ENCODE peak calls at places on chromosome 4, in seven cellular contexts. One of them, this sample, is unnamed. For H3K4me1, the result is how much of the 10 kb centered on the place peaks cover.

GRCh38 chr4:13218316-13218958 is 265.7 kb downstream of the RAB28 start:
- DNase-seq in IMR-90: no peak
- DNase-seq in mesendoderm: no peak
- DNase-seq in mesenchymal stem cell: no peak
- DNase-seq in neuronal stem cell: no peak
- DNase-seq in H9: no peak
- DNase-seq in trophoblast cell: no peak
- DNase-seq in this sample: no peak

GRCh38 chr4:119205690-119206089 is 6.8 kb upstream of the USP53 start:
- DNase-seq in IMR-90: no peak
- DNase-seq in mesendoderm: no peak
- DNase-seq in mesenchymal stem cell: no peak
- DNase-seq in neuronal stem cell: no peak
- DNase-seq in H9: no peak
- DNase-seq in trophoblast cell: no peak
- DNase-seq in this sample: no peak

GRCh38 chr4:1078490-1078889 is 34.9 kb downstream of the RNF212 start:
- DNase-seq in IMR-90: no peak
- DNase-seq in mesendoderm: no peak
- DNase-seq in mesenchymal stem cell: no peak
- DNase-seq in neuronal stem cell: no peak
- DNase-seq in H9: no peak
- DNase-seq in trophoblast cell: no peak
- DNase-seq in this sample: no peak

GRCh38 chr4:172963498-172964294 is 204.9 kb upstream of the GALNT7 start:
- DNase-seq in IMR-90: no peak
- DNase-seq in mesendoderm: no peak
- DNase-seq in mesenchymal stem cell: no peak
- DNase-seq in neuronal stem cell: no peak
- DNase-seq in H9: no peak
- DNase-seq in trophoblast cell: no peak
- DNase-seq in this sample: no peak

GRCh38 chr4:114078636-114079035 is 99.2 kb upstream of the ARSJ start:
- DNase-seq in IMR-90: peak
- DNase-seq in mesendoderm: no peak
- DNase-seq in mesenchymal stem cell: peak
- DNase-seq in neuronal stem cell: no peak
- DNase-seq in H9: no peak
- DNase-seq in trophoblast cell: no peak
- DNase-seq in this sample: no peak

GRCh38 chr4:121252224-121252806 is 88.2 kb upstream of the TNIP3 start:
- DNase-seq in IMR-90: peak
- DNase-seq in mesendoderm: peak
- DNase-seq in mesenchymal stem cell: peak
- DNase-seq in neuronal stem cell: peak
- DNase-seq in H9: peak
- DNase-seq in trophoblast cell: peak
- DNase-seq in this sample: peak

GRCh38 chr4:186904104-186904503 is 180.4 kb upstream of the FAT1 start:
- DNase-seq in IMR-90: peak
- DNase-seq in mesendoderm: no peak
- DNase-seq in mesenchymal stem cell: peak
- DNase-seq in neuronal stem cell: no peak
- DNase-seq in H9: no peak
- DNase-seq in trophoblast cell: no peak
- DNase-seq in this sample: no peak

GRCh38 chr4:6777636-6778281 is 4.8 kb upstream of the KIAA0232 start:
- DNase-seq in IMR-90: no peak
- DNase-seq in mesendoderm: no peak
- DNase-seq in mesenchymal stem cell: no peak
- DNase-seq in neuronal stem cell: no peak
- DNase-seq in H9: no peak
- DNase-seq in trophoblast cell: no peak
- DNase-seq in this sample: no peak

GRCh38 chr4:31518796-31519250 is 798.7 kb downstream of the PCDH7 start:
- DNase-seq in IMR-90: peak
- DNase-seq in mesendoderm: no peak
- DNase-seq in mesenchymal stem cell: peak
- DNase-seq in neuronal stem cell: no peak
- DNase-seq in H9: no peak
- DNase-seq in trophoblast cell: no peak
- DNase-seq in this sample: no peak

GRCh38 chr4:60403986-60404385 is 796.1 kb upstream of the ADGRL3 start:
- DNase-seq in IMR-90: no peak
- DNase-seq in mesendoderm: peak
- DNase-seq in mesenchymal stem cell: no peak
- DNase-seq in neuronal stem cell: no peak
- DNase-seq in H9: no peak
- DNase-seq in trophoblast cell: no peak
- DNase-seq in this sample: no peak

GRCh38 chr4:165580379-165580905 is 201.6 kb downstream of the CPE start:
- DNase-seq in IMR-90: no peak
- DNase-seq in mesendoderm: peak
- DNase-seq in mesenchymal stem cell: peak
- DNase-seq in neuronal stem cell: no peak
- DNase-seq in H9: no peak
- DNase-seq in trophoblast cell: peak
- DNase-seq in this sample: no peak

GRCh38 chr4:88706574-88706973 is 8.9 kb upstream of the NAP1L5 start:
- DNase-seq in IMR-90: peak
- DNase-seq in mesendoderm: peak
- DNase-seq in mesenchymal stem cell: peak
- DNase-seq in neuronal stem cell: no peak
- DNase-seq in H9: no peak
- DNase-seq in trophoblast cell: no peak
- DNase-seq in this sample: no peak

GRCh38 chr4:123481034-123481433 is 84.4 kb downstream of the SPRY1 start:
- DNase-seq in IMR-90: peak
- DNase-seq in mesendoderm: no peak
- DNase-seq in mesenchymal stem cell: peak
- DNase-seq in neuronal stem cell: no peak
- DNase-seq in H9: no peak
- DNase-seq in trophoblast cell: no peak
- DNase-seq in this sample: no peak

GRCh38 chr4:1530356-1530755 is 124.1 kb upstream of the NKX1-1 start:
- DNase-seq in IMR-90: no peak
- DNase-seq in mesendoderm: no peak
- DNase-seq in mesenchymal stem cell: no peak
- DNase-seq in neuronal stem cell: no peak
- DNase-seq in H9: no peak
- DNase-seq in trophoblast cell: no peak
- DNase-seq in this sample: no peak

GRCh38 chr4:119559044-119559647 is 69.5 kb downstream of the PDE5A start:
- DNase-seq in IMR-90: peak
- DNase-seq in mesendoderm: peak
- DNase-seq in mesenchymal stem cell: peak
- DNase-seq in neuronal stem cell: no peak
- DNase-seq in H9: no peak
- DNase-seq in trophoblast cell: peak
- DNase-seq in this sample: no peak

GRCh38 chr4:188127157-188127874 is 11.9 kb upstream of the TRIML1 start:
- DNase-seq in IMR-90: peak
- DNase-seq in mesendoderm: peak
- DNase-seq in mesenchymal stem cell: peak
- DNase-seq in neuronal stem cell: no peak
- DNase-seq in H9: no peak
- DNase-seq in trophoblast cell: peak
- DNase-seq in this sample: no peak

GRCh38 chr4:140135529-140136021 is 18.4 kb downstream of the MAML3 start:
- DNase-seq in IMR-90: no peak
- DNase-seq in mesendoderm: no peak
- DNase-seq in mesenchymal stem cell: peak
- DNase-seq in neuronal stem cell: no peak
- DNase-seq in H9: no peak
- DNase-seq in trophoblast cell: no peak
- DNase-seq in this sample: no peak

GRCh38 chr4:150078996-150079581 is 844 bp downstream of the DCLK2 start:
- DNase-seq in IMR-90: peak
- DNase-seq in mesendoderm: peak
- DNase-seq in mesenchymal stem cell: peak
- DNase-seq in neuronal stem cell: peak
- DNase-seq in H9: peak
- DNase-seq in trophoblast cell: peak
- DNase-seq in this sample: peak

GRCh38 chr4:59689149-59689548 is 1511.0 kb upstream of the ADGRL3 start:
- DNase-seq in IMR-90: no peak
- DNase-seq in mesendoderm: no peak
- DNase-seq in mesenchymal stem cell: no peak
- DNase-seq in neuronal stem cell: no peak
- DNase-seq in H9: no peak
- DNase-seq in trophoblast cell: no peak
- DNase-seq in this sample: no peak

GRCh38 chr4:89549907-89550306 is 242.3 kb upstream of the GPRIN3 start:
- DNase-seq in IMR-90: peak
- DNase-seq in mesendoderm: no peak
- DNase-seq in mesenchymal stem cell: peak
- DNase-seq in neuronal stem cell: no peak
- DNase-seq in H9: no peak
- DNase-seq in trophoblast cell: peak
- DNase-seq in this sample: no peak

GRCh38 chr4:181592221-181592745 is 650.9 kb upstream of the TENM3 start:
- DNase-seq in IMR-90: peak
- DNase-seq in mesendoderm: no peak
- DNase-seq in mesenchymal stem cell: no peak
- DNase-seq in neuronal stem cell: no peak
- DNase-seq in H9: no peak
- DNase-seq in trophoblast cell: no peak
- DNase-seq in this sample: no peak

GRCh38 chr4:306551-306961 is 1.3 kb upstream of the ZNF732 start:
- DNase-seq in IMR-90: no peak
- DNase-seq in mesendoderm: no peak
- DNase-seq in mesenchymal stem cell: no peak
- DNase-seq in neuronal stem cell: no peak
- DNase-seq in H9: no peak
- DNase-seq in trophoblast cell: no peak
- DNase-seq in this sample: no peak

GRCh38 chr4:42484630-42485029 is 87.3 kb downstream of the SHISA3 start:
- DNase-seq in IMR-90: no peak
- DNase-seq in mesendoderm: no peak
- DNase-seq in mesenchymal stem cell: no peak
- DNase-seq in neuronal stem cell: no peak
- DNase-seq in H9: no peak
- DNase-seq in trophoblast cell: no peak
- DNase-seq in this sample: no peak

GRCh38 chr4:42487230-42487629 is 89.9 kb downstream of the SHISA3 start:
- DNase-seq in IMR-90: no peak
- DNase-seq in mesendoderm: no peak
- DNase-seq in mesenchymal stem cell: no peak
- DNase-seq in neuronal stem cell: no peak
- DNase-seq in H9: no peak
- DNase-seq in trophoblast cell: no peak
- DNase-seq in this sample: no peak

GRCh38 chr4:42480774-42481173 is 83.5 kb downstream of the SHISA3 start:
- DNase-seq in IMR-90: no peak
- DNase-seq in mesendoderm: no peak
- DNase-seq in mesenchymal stem cell: no peak
- DNase-seq in neuronal stem cell: no peak
- DNase-seq in H9: no peak
- DNase-seq in trophoblast cell: no peak
- DNase-seq in this sample: no peak

GRCh38 chr4:42482516-42483327 is 85.4 kb downstream of the SHISA3 start:
- DNase-seq in IMR-90: peak
- DNase-seq in mesendoderm: peak
- DNase-seq in mesenchymal stem cell: no peak
- DNase-seq in neuronal stem cell: no peak
- DNase-seq in H9: no peak
- DNase-seq in trophoblast cell: no peak
- DNase-seq in this sample: no peak

GRCh38 chr4:42483426-42484379 is 86.4 kb downstream of the SHISA3 start:
- DNase-seq in IMR-90: peak
- DNase-seq in mesendoderm: no peak
- DNase-seq in mesenchymal stem cell: no peak
- DNase-seq in neuronal stem cell: no peak
- DNase-seq in H9: no peak
- DNase-seq in trophoblast cell: no peak
- DNase-seq in this sample: no peak
- H3K4me1 ChIP-seq in IMR-90: under half
- H3K4me1 ChIP-seq in mesendoderm: under half
- H3K4me1 ChIP-seq in mesenchymal stem cell: under half
- H3K4me1 ChIP-seq in neuronal stem cell: under half
- H3K4me1 ChIP-seq in H9: under half
- H3K4me1 ChIP-seq in trophoblast cell: under half
- H3K4me1 ChIP-seq in this sample: under half

GRCh38 chr4:110175634-110176033 is 22.8 kb downstream of the ELOVL6 start:
- DNase-seq in IMR-90: peak
- DNase-seq in mesendoderm: no peak
- DNase-seq in mesenchymal stem cell: no peak
- DNase-seq in neuronal stem cell: no peak
- DNase-seq in H9: no peak
- DNase-seq in trophoblast cell: no peak
- DNase-seq in this sample: no peak
- H2AK5ac ChIP-seq in IMR-90: no peak
- H2AK5ac ChIP-seq in mesendoderm: no peak
- H2AK5ac ChIP-seq in mesenchymal stem cell: no peak
- H2AK5ac ChIP-seq in neuronal stem cell: no peak
- H2AK5ac ChIP-seq in H9: no peak
- H2AK5ac ChIP-seq in trophoblast cell: no peak
- H2AK5ac ChIP-seq in this sample: no peak

DNA sequence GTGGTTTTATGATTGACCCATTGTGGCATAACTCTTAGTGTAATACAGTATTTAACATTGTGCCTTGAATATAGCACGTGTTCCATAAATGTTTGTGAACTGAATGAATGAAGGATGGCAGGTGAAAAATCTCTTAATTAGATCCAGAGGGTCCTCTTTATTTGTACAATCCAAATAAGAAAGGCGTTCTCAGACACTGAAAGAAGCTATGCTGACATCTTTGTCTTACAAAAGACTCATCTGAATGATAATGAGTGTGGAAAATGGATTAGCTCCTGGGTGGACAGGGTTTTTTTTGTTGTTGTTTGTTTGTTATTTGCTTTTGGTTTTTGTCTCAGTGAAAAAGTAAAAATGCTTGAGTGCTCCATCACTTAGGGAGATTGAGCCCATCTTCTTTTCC is 62.7 kb downstream of the NEUROG2 start:
- DNase-seq in IMR-90: no peak
- DNase-seq in mesendoderm: no peak
- DNase-seq in mesenchymal stem cell: no peak
- DNase-seq in neuronal stem cell: no peak
- DNase-seq in H9: no peak
- DNase-seq in trophoblast cell: no peak
- DNase-seq in this sample: no peak
- H3K4me1 ChIP-seq in IMR-90: under half
- H3K4me1 ChIP-seq in mesendoderm: under half
- H3K4me1 ChIP-seq in mesenchymal stem cell: under half
- H3K4me1 ChIP-seq in neuronal stem cell: under half
- H3K4me1 ChIP-seq in H9: under half
- H3K4me1 ChIP-seq in trophoblast cell: under half
- H3K4me1 ChIP-seq in this sample: under half

DNA sequence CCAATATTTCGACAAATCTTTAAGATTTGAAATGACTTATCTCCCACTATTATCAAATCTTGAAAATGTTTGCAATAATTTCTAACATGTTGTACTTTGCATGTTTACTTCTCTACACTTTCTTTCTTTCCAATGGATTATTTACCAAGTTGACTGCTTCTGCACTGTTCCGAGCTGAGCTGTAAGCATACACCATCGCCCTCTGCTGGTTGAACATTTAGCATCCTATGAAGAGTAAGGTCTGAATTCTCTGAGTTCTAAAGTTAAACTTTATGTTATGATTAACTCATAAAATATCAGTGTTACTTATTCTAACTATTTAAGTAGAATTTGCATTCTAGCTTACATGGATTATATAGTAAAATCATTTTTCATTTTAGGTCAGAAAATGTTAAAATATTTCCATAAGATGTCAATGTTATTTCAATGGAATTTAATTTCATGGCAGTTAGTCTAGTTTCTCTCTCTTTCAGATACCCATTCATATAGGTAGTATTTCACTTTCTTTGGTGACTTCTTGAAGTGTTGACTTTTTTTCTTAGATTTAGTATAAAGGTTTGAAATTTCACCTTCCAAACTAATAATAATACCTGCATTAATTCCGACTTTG is 137.4 kb downstream of the DKK2 start:
- DNase-seq in IMR-90: peak
- DNase-seq in mesendoderm: peak
- DNase-seq in mesenchymal stem cell: peak
- DNase-seq in neuronal stem cell: peak
- DNase-seq in H9: peak
- DNase-seq in trophoblast cell: peak
- DNase-seq in this sample: peak
- H2AK5ac ChIP-seq in IMR-90: no peak
- H2AK5ac ChIP-seq in mesendoderm: no peak
- H2AK5ac ChIP-seq in mesenchymal stem cell: no peak
- H2AK5ac ChIP-seq in neuronal stem cell: no peak
- H2AK5ac ChIP-seq in H9: no peak
- H2AK5ac ChIP-seq in trophoblast cell: no peak
- H2AK5ac ChIP-seq in this sample: no peak

This sample was measured in H1.